ENCODE peak calls at places on chromosome 13, in eight cellular contexts. E is pancreas; N is PC-3; C is astrocyte of the spinal cord; P is CD4-positive, alpha-beta T cell; U is mammary epithelial cell; Z is nephron progenitor cell; O is mesothelial cell of epicardium. S is an unnamed sample.

GRCh38 chr13:112814905-112815585 is 125.2 kb downstream of the ATP11A start:
- DNase-seq in O (no peak), P (no peak), C (peak; percentile 12), U (no peak), E (no peak), Z (no peak), N (peak; percentile 34), S (no peak)

GRCh38 chr13:80276371-80277289 is 64.3 kb downstream of the SPRY2 start:
- DNase-seq in O (no peak), Z (peak; percentile 13), N (peak; percentile 9), E (no peak), C (peak; percentile 23), P (no peak), U (no peak), S (no peak)

GRCh38 chr13:30739646-30740642 is 4.6 kb downstream of the ALOX5AP start:
- DNase-seq in E (no peak), U (peak; percentile 92), Z (no peak), P (peak; percentile 42), O (no peak), C (peak; percentile 91), N (peak; percentile 94), S (peak; percentile 60)

GRCh38 chr13:46554971-46555370 is 2.0 kb downstream of the LRCH1 start:
- DNase-seq in O (no peak), Z (no peak), P (no peak), U (peak; percentile 35), C (no peak), N (no peak), E (no peak), S (no peak)

GRCh38 chr13:113860051-113860471 is 3.8 kb downstream of the GAS6 start:
- DNase-seq in E (no peak), N (no peak), U (no peak), Z (no peak), O (no peak), P (no peak), C (no peak), S (no peak)

GRCh38 chr13:44617648-44618047 is 41.5 kb upstream of the TSC22D1 start:
- DNase-seq in O (no peak), U (no peak), P (no peak), E (no peak), N (no peak), C (no peak), Z (no peak), S (no peak)

GRCh38 chr13:20340759-20341161 is 108.6 kb upstream of the GJB6 start:
- DNase-seq in N (no peak), U (peak; percentile 81), O (no peak), P (no peak), E (no peak), C (no peak), Z (no peak), S (no peak)

GRCh38 chr13:20391597-20392452 is 133.8 kb downstream of the CRYL1 start:
- DNase-seq in P (no peak), Z (peak; percentile 14), E (no peak), U (no peak), O (no peak), C (no peak), N (peak; percentile 76), S (no peak)

GRCh38 chr13:67318398-67318797 is 88.3 kb upstream of the PCDH9 start:
- DNase-seq in O (no peak), C (no peak), N (no peak), U (no peak), P (no peak), Z (no peak), E (no peak), S (no peak)

GRCh38 chr13:67238277-67238859 is 8.2 kb upstream of the PCDH9 start:
- DNase-seq in U (peak; percentile 9), P (no peak), C (peak; percentile 65), O (no peak), N (peak; percentile 63), Z (no peak), E (no peak), S (peak; percentile 26)

GRCh38 chr13:75569576-75569975 is 20.0 kb downstream of the UCHL3 start:
- DNase-seq in O (no peak), U (no peak), E (no peak), Z (no peak), C (no peak), P (no peak), N (no peak), S (no peak)

GRCh38 chr13:45328661-45329105 is 12.3 kb downstream of the TPT1 start:
- DNase-seq in U (no peak), P (no peak), E (no peak), C (peak; percentile 73), N (no peak), O (no peak), Z (no peak), S (no peak)

GRCh38 chr13:34748561-34748960 is 193.5 kb upstream of the NBEA start:
- DNase-seq in N (no peak), E (no peak), Z (no peak), O (no peak), P (no peak), U (no peak), C (no peak), S (no peak)

GRCh38 chr13:94128430-94128829 is 351.1 kb downstream of the DCT start:
- DNase-seq in Z (no peak), P (no peak), C (no peak), O (no peak), N (no peak), U (no peak), E (no peak), S (no peak)

GRCh38 chr13:102597029-102598015 is 536 bp downstream of the TPP2 start:
- DNase-seq in Z (peak; percentile 50), E (no peak), C (peak; percentile 41), U (peak; percentile 18), O (no peak), N (peak; percentile 34), P (peak; percentile 16), S (peak; percentile 25)

GRCh38 chr13:42275098-42275471 is 3.1 kb downstream of the AKAP11 start:
- DNase-seq in C (no peak), O (no peak), E (no peak), P (no peak), U (no peak), N (no peak), Z (no peak), S (peak; percentile 27)

GRCh38 chr13:46473806-46474205 is 79.2 kb upstream of the LRCH1 start:
- DNase-seq in P (no peak), C (no peak), E (no peak), U (no peak), N (no peak), O (no peak), Z (no peak), S (no peak)

GRCh38 chr13:93966267-93966936 is 513.1 kb downstream of the DCT start:
- DNase-seq in N (no peak), C (no peak), E (no peak), P (no peak), U (no peak), O (no peak), Z (no peak), S (no peak)

GRCh38 chr13:67278230-67278629 is 48.1 kb upstream of the PCDH9 start:
- DNase-seq in O (no peak), C (peak; percentile 97), U (no peak), P (no peak), E (no peak), N (peak; percentile 27), Z (no peak), S (no peak)

GRCh38 chr13:98406475-98406874 is 170.4 kb downstream of the STK24 start:
- DNase-seq in P (no peak), E (no peak), N (no peak), O (no peak), U (no peak), Z (no peak), C (no peak), S (no peak)

GRCh38 chr13:84430015-84430414 is 547.7 kb upstream of the SLITRK1 start:
- DNase-seq in Z (no peak), U (peak; percentile 5), E (no peak), O (no peak), P (no peak), C (peak; percentile 64), N (no peak), S (no peak)

GRCh38 chr13:111472559-111473460 is 152.4 kb downstream of the TEX29 start:
- DNase-seq in E (no peak), N (no peak), O (no peak), P (no peak), C (no peak), U (no peak), Z (no peak), S (no peak)

GRCh38 chr13:110726726-110727125 is 13.2 kb downstream of the ING1 start:
- DNase-seq in O (no peak), Z (no peak), U (no peak), C (no peak), P (peak; percentile 42), E (no peak), N (no peak), S (peak; percentile 47)

GRCh38 chr13:113978741-113979481 is 5.0 kb upstream of the C13orf46 start:
- DNase-seq in N (no peak), U (no peak), P (no peak), Z (no peak), E (no peak), C (no peak), O (peak; percentile 15), S (no peak)

GRCh38 chr13:98923641-98924397 is 54.0 kb downstream of the DOCK9 start:
- DNase-seq in O (no peak), Z (no peak), C (no peak), P (no peak), U (no peak), N (no peak), E (no peak), S (no peak)

GRCh38 chr13:60412909-60413616 is 16.0 kb downstream of the TDRD3 start:
- DNase-seq in P (no peak), E (no peak), U (no peak), Z (no peak), C (no peak), O (no peak), N (no peak), S (no peak)
- TF ChIP-seq CTCF in P (no peak), E (no peak), U (no peak), Z (no peak), C (no peak), O (no peak), N (no peak), S (no peak)

GRCh38 chr13:66200555-66200954 is 1029.6 kb downstream of the PCDH9 start:
- DNase-seq in P (no peak), O (no peak), E (no peak), N (no peak), U (no peak), C (no peak), Z (no peak), S (no peak)
- TF ChIP-seq CTCF in P (no peak), O (no peak), E (no peak), N (peak; percentile 15), U (no peak), C (no peak), Z (no peak), S (no peak)

DNA sequence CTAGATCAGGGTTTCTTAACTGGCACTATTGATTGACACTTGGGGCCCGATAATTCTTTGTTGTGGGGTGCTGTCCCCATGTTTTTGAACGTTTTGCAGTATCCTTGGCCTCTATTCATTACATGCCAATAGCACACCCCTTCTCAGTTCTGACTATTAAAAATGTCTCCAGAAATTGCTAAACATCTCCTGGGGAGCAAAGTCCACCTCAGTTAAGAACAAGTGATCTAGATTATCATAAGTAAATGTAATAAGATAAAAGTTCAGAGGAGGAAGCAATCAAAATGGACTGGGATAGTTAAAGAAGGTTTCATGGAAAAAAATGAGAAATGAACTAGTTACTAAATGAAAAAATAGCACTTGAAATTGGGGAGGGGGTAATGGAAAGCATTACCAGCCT is 98.1 kb upstream of the MIR17HG start:
- DNase-seq in O (no peak), P (no peak), E (no peak), Z (no peak), U (no peak), C (no peak), N (no peak), S (no peak)
- TF ChIP-seq CTCF in O (no peak), P (no peak), E (no peak), Z (no peak), U (no peak), C (no peak), N (no peak), S (no peak)

GRCh38 chr13:29698106-29698505 is 102.6 kb upstream of the SLC7A1 start:
- DNase-seq in Z (no peak), O (no peak), C (no peak), N (no peak), P (no peak), U (peak; percentile 28), E (no peak), S (no peak)
- TF ChIP-seq CTCF in Z (no peak), O (no peak), C (no peak), N (no peak), P (no peak), U (no peak), E (no peak), S (no peak)

S was measured in GM13976.